ENCODE peak calls at places on chromosomes 4 and X, in four cellular contexts. O, T, N and H are unnamed samples.
A peak's percentile ranks its signal among the peaks of the same experiment; 100 is the strongest.

GRCh38 chrX:97616883-97617510 is 733.3 kb downstream of the RPA4 start:
- DNase-seq in T (peak; percentile 7), O (peak; percentile 40), N (peak; percentile 69), H (peak; percentile 75)

GRCh38 chr4:81648576-81649272 is 177.0 kb upstream of the RASGEF1B start:
- DNase-seq in O (no peak), T (peak; percentile 36), N (no peak), H (no peak)

GRCh38 chr4:146214238-146214637 is at the start of gene REELD1:
- DNase-seq in N (no peak), O (no peak), T (no peak), H (no peak)

GRCh38 chr4:88616275-88616996 is 24.2 kb downstream of the HERC3 start:
- DNase-seq in T (no peak), O (peak; percentile 98), N (peak; percentile 94), H (peak; percentile 87)

GRCh38 chrX:72128881-72129280 is 2.8 kb downstream of the RTL5 start:
- DNase-seq in N (peak; percentile 23), O (no peak), T (no peak), H (peak; percentile 16)

GRCh38 chrX:42384956-42385355 is 393.0 kb downstream of the PPP1R2C start:
- DNase-seq in O (no peak), N (no peak), T (peak; percentile 16), H (peak; percentile 69)

GRCh38 chr4:184328022-184328736 is 110.5 kb upstream of the ENPP6 start:
- DNase-seq in T (no peak), O (no peak), N (peak; percentile 37), H (peak; percentile 78)

GRCh38 chr4:169037491-169037890 is 27.4 kb upstream of the CBR4 start:
- DNase-seq in T (no peak), O (no peak), N (no peak), H (no peak)

GRCh38 chrX:142089193-142089592 is 115.9 kb downstream of the MAGEC2 start:
- DNase-seq in O (peak; percentile 3), T (no peak), N (peak; percentile 49), H (peak; percentile 54)

GRCh38 chr4:79576480-79576803 is 168.4 kb upstream of the GK2 start:
- DNase-seq in N (peak; percentile 56), O (peak; percentile 21), T (no peak), H (peak; percentile 51)

GRCh38 chr4:63558709-63559108 is 850.5 kb downstream of the TECRL start:
- DNase-seq in T (no peak), N (no peak), O (no peak), H (no peak)

GRCh38 chr4:63553123-63553522 is 856.1 kb downstream of the TECRL start:
- DNase-seq in T (no peak), O (no peak), N (no peak), H (no peak)

DNA sequence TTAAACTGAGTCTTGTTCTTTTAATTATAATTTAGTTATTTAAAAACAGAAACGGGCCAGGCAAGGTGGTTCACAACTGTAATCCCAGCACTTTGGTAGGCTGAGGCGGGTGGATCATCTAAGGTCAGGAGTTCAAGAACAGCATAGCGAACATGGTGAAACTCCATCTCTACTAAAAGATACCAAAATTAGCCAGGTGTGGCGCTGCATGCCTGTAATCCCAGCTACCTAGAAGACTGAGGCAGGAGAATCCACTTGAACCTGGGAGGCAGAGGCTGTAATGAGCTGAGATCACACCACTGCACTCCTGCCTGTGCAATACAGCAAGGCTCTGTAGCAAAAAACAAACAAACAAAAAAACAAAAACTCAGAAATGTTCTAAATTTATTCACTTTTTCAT is 852.9 kb downstream of the TECRL start:
- DNase-seq in T (no peak), N (no peak), O (no peak), H (no peak)
- TF ChIP-seq CTCF in T (no peak), N (no peak), O (no peak), H (no peak)

DNA sequence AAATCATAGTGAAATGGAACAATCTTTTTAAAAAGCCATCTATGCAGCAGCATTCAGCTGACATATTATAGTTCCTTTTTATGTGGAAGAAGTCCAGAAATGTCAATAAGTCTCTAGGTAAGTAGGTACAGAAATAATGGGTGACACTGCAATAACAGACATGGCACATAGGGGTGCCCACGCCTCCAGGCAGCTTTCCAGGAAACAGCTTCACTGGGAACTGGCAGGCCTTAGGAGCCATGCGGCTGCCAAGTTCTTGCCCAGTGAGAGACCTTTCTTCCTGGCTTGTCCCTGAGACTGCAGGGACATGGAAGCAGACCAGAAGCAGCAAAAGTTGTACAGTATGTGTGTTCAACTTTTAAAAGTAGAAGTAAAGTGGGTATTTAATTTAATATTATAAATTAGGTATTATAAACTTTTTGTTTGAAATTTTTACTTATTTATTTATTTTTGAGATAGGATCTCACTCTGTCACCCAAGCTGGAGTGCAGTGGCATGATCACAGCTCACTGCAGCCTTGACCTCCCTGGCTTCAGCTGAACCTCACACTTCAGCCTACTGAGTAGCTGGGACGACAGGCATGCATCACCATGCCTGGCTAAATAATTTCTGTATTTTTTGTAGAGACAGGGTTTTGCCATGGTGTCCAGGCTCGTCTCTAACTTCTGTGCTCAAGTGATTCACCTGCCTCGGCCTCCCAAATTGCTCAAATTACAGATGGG is 12.1 kb upstream of the ETNPPL start:
- DNase-seq in T (no peak), N (no peak), O (no peak), H (peak; percentile 68)
- TF ChIP-seq CTCF in T (peak; percentile 6), N (no peak), O (no peak), H (no peak)

DNA sequence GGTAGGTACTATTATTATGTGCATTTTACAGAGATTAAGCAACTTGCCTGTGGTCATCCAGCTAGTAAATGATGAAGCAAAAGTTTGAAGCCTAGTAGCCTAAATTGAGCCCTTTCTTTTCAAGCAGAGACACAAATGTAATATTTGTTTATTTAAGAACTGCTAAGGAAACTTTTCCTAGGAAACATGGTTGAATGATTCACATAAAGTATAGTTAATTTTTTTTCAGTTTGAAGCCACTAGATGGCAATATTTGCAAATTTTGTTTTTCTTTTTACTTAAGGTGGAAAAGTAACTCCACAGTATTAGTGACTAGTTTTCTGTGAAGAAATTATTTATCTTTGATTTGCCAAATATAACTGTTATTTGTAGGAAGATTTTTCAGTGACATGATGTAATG is 52.8 kb upstream of the ANKRD17 start:
- DNase-seq in O (peak; percentile 43), T (no peak), N (peak; percentile 73), H (peak; percentile 26)
- TF ChIP-seq CTCF in O (peak; percentile 57), T (no peak), N (peak; percentile 10), H (peak; percentile 31)

GRCh38 chr4:142282870-142283431 is 563.1 kb downstream of the INPP4B start:
- DNase-seq in N (peak; percentile 28), T (no peak), O (no peak), H (peak; percentile 38)
- TF ChIP-seq CTCF in N (peak; percentile 51), T (peak; percentile 58), O (peak; percentile 48), H (peak; percentile 22)

GRCh38 chr4:101597204-101597603 is 193.3 kb upstream of the BANK1 start:
- DNase-seq in N (no peak), T (no peak), O (no peak), H (peak; percentile 5)
- TF ChIP-seq CTCF in N (peak; percentile 30), T (peak; percentile 46), O (peak; percentile 17), H (no peak)

GRCh38 chr4:133081246-133081645 is 67.8 kb upstream of the PCDH10 start:
- DNase-seq in O (no peak), N (no peak), T (no peak), H (no peak)
- TF ChIP-seq CTCF in O (no peak), N (no peak), T (no peak), H (no peak)

DNA sequence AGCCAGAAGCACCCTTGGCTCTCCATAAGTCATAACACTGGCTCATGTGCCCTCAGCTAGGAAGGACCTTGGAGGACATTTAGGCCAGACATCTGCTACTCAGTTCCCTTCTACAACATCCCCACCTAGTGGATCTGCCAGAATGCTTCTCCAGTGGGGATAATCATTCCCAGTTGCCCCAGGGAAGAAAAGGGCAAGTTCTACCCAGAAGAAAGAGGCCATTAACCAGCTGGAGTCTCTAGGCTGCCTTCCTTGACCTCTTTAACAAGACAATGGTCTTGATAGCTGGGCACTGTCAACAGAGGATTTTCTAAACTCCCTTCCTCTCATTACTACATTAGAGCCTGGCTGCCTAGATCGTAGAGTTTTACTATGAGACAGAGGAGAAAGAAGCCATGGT is 42.0 kb downstream of the LGI2 start:
- DNase-seq in O (peak; percentile 58), T (no peak), N (peak; percentile 64), H (peak; percentile 59)
- TF ChIP-seq CTCF in O (peak; percentile 75), T (peak; percentile 88), N (peak; percentile 62), H (peak; percentile 26)

GRCh38 chr4:101187837-101188236 is 159.5 kb downstream of the PPP3CA start:
- DNase-seq in O (no peak), N (peak; percentile 48), T (no peak), H (peak; percentile 43)
- TF ChIP-seq CTCF in O (peak; percentile 33), N (peak; percentile 29), T (peak; percentile 43), H (peak; percentile 30)